ENCODE peak calls at places on chromosomes 4 and X, in four cellular contexts. M is RPMI7951; T is left cardiac atrium; W is CD8-positive, alpha-beta T cell. N is an unnamed sample.

GRCh38 chr4:43782391-43782790 is 666.2 kb downstream of the KCTD8 start:
- DNase-seq in M (no peak), T (no peak), W (no peak), N (no peak)

GRCh38 chrX:65679071-65679540 is 11.7 kb downstream of the MSN start:
- DNase-seq in M (peak; percentile 69), T (no peak), W (no peak), N (peak; percentile 60)

GRCh38 chr4:81021526-81021944 is 9.0 kb upstream of the BMP3 start:
- DNase-seq in M (no peak), T (no peak), W (no peak), N (peak; percentile 97)

GRCh38 chrX:39248330-39248729 is 447.1 kb downstream of the MID1IP1 start:
- DNase-seq in M (peak; percentile 23), T (no peak), W (no peak), N (no peak)

GRCh38 chrX:40485427-40485826 is 95.3 kb upstream of the ATP6AP2 start:
- DNase-seq in M (no peak), T (no peak), W (no peak), N (no peak)

GRCh38 chr4:3862640-3863420 is 96.6 kb downstream of the ADRA2C start:
- DNase-seq in M (no peak), T (peak; percentile 23), W (no peak), N (no peak)

GRCh38 chr4:23741586-23742240 is 148.1 kb downstream of the PPARGC1A start:
- DNase-seq in M (no peak), T (no peak), W (no peak), N (no peak)

GRCh38 chr4:1175635-1176229 is 3.3 kb upstream of the SPON2 start:
- DNase-seq in M (no peak), T (no peak), W (no peak), N (no peak)

GRCh38 chr4:24651266-24651665 is 66.9 kb upstream of the DHX15 start:
- DNase-seq in M (no peak), T (no peak), W (no peak), N (no peak)

GRCh38 chr4:68375667-68376559 is 26.0 kb upstream of the YTHDC1 start:
- DNase-seq in M (peak; percentile 55), T (no peak), W (no peak), N (peak; percentile 81)

GRCh38 chrX:7158468-7158990 is 10.6 kb upstream of the PUDP start:
- DNase-seq in M (no peak), T (no peak), W (no peak), N (no peak)

GRCh38 chr4:62771656-62772557 is 1571.8 kb downstream of the ADGRL3 start:
- DNase-seq in M (no peak), T (no peak), W (no peak), N (no peak)

N was measured in HT-29.